ENCODE peak calls at places on chromosome 7, in six cellular contexts. E is T-cell; Y is tibial nerve; K is mucosa of descending colon; I is CD4-positive, alpha-beta T cell; Z is fibroblast of lung. L is an unnamed sample.

GRCh38 chr7:112031689-112032088 is 174.5 kb downstream of the DOCK4 start:
- DNase-seq in K (no peak), I (no peak), Y (no peak), Z (no peak), E (no peak), L (no peak)

GRCh38 chr7:44394112-44394447 is 68.7 kb upstream of the CAMK2B start:
- DNase-seq in K (no peak), Z (no peak), I (no peak), Y (no peak), E (no peak), L (no peak)

GRCh38 chr7:134327896-134328295 is 11.2 kb upstream of the SLC35B4 start:
- DNase-seq in K (no peak), Y (no peak), Z (peak), E (peak), I (peak), L (peak)

GRCh38 chr7:30160329-30160728 is 25.5 kb downstream of the MTURN start:
- DNase-seq in K (no peak), E (no peak), Y (no peak), Z (no peak), I (no peak), L (no peak)

GRCh38 chr7:31066516-31067130 is 14.5 kb downstream of the ADCYAP1R1 start:
- DNase-seq in I (no peak), Z (no peak), K (no peak), E (no peak), Y (no peak), L (no peak)

GRCh38 chr7:143877076-143877475 is 24.9 kb downstream of the TCAF1 start:
- DNase-seq in K (no peak), Z (no peak), I (no peak), Y (no peak), E (no peak), L (no peak)

GRCh38 chr7:14720792-14721191 is 181.8 kb downstream of the DGKB start:
- DNase-seq in I (no peak), E (no peak), Y (no peak), K (no peak), Z (peak), L (no peak)

GRCh38 chr7:42237162-42237821 is at the start of gene GLI3:
- DNase-seq in K (peak), Z (peak), E (no peak), Y (peak), I (no peak), L (peak)

GRCh38 chr7:41688012-41688625 is 14.8 kb downstream of the INHBA start:
- DNase-seq in Z (no peak), K (no peak), I (no peak), E (no peak), Y (no peak), L (no peak)

GRCh38 chr7:21092923-21093702 is 306.4 kb upstream of the SP8 start:
- DNase-seq in E (no peak), I (no peak), K (no peak), Y (no peak), Z (no peak), L (no peak)

GRCh38 chr7:35003679-35004278 is 33.5 kb downstream of the DPY19L1 start:
- DNase-seq in I (no peak), Y (no peak), Z (peak), K (peak), E (no peak), L (no peak)

GRCh38 chr7:128790297-128791037 is 1.3 kb upstream of the CCDC136 start:
- DNase-seq in E (peak), I (no peak), K (no peak), Y (no peak), Z (no peak), L (no peak)

GRCh38 chr7:144738708-144739314 is 97.0 kb downstream of the TPK1 start:
- DNase-seq in Z (peak), K (no peak), I (peak), E (no peak), Y (no peak), L (no peak)

GRCh38 chr7:54932818-54933543 is 85.8 kb upstream of the EGFR start:
- DNase-seq in I (no peak), Y (peak), Z (peak), E (no peak), K (peak), L (peak)

GRCh38 chr7:65509368-65510186 is 135.9 kb downstream of the ZNF92 start:
- DNase-seq in Y (no peak), I (no peak), K (peak), Z (no peak), E (peak), L (peak)

GRCh38 chr7:151429555-151430331 is 10.2 kb downstream of the CRYGN start:
- DNase-seq in Y (no peak), I (peak), Z (no peak), E (peak), K (peak), L (peak)

GRCh38 chr7:100573691-100574361 is at the start of gene SAP25:
- DNase-seq in Y (no peak), Z (no peak), K (no peak), E (no peak), I (no peak), L (no peak)

GRCh38 chr7:30690011-30690410 is 7.8 kb upstream of the CRHR2 start:
- DNase-seq in Y (no peak), E (no peak), I (no peak), Z (no peak), K (no peak), L (no peak)

GRCh38 chr7:128171342-128171918 is 69.6 kb upstream of the LEP start:
- DNase-seq in Z (no peak), E (no peak), K (no peak), Y (no peak), I (no peak), L (no peak)

GRCh38 chr7:15832996-15833395 is 146.5 kb upstream of the MEOX2 start:
- DNase-seq in E (no peak), Z (peak), Y (peak), K (no peak), I (no peak), L (no peak)

GRCh38 chr7:36366649-36367560 is 22.8 kb upstream of the ANLN start:
- DNase-seq in K (peak), Y (peak), I (peak), Z (peak), E (peak), L (peak)

GRCh38 chr7:69564454-69565417 is 33.5 kb upstream of the AUTS2 start:
- DNase-seq in Y (no peak), I (no peak), K (no peak), Z (peak), E (no peak), L (no peak)

GRCh38 chr7:51102828-51103227 is 213.8 kb downstream of the COBL start:
- DNase-seq in Z (no peak), E (no peak), K (no peak), Y (no peak), I (no peak), L (no peak)

L was measured in posterior cingulate gyrus.